ENCODE peak calls at places on chromosomes 3 and 15, in four cellular contexts. X, V, L and R are unnamed samples.

GRCh38 chr3:120244834-120245225 is 40.2 kb downstream of the GPR156 start:
- DNase-seq in X (peak; percentile 7), V (no peak), L (no peak), R (no peak)

GRCh38 chr3:133825969-133826727 is 20.5 kb downstream of the SRPRB start:
- DNase-seq in X (no peak), V (no peak), L (no peak), R (no peak)

GRCh38 chr15:72873379-72874233 is 90.0 kb upstream of the ADPGK start:
- DNase-seq in X (no peak), V (no peak), L (no peak), R (no peak)

GRCh38 chr3:135966349-135966695 is 794 bp downstream of the PPP2R3A start:
- DNase-seq in X (peak; percentile 59), V (no peak), L (no peak), R (no peak)

GRCh38 chr3:126835472-126836219 is 131.6 kb downstream of the CHCHD6 start:
- DNase-seq in X (peak; percentile 59), V (no peak), L (no peak), R (peak; percentile 59)

GRCh38 chr3:105843895-105844500 is 24.8 kb downstream of the CBLB start:
- DNase-seq in X (no peak), V (no peak), L (no peak), R (no peak)

GRCh38 chr15:71060983-71061382 is 54.3 kb upstream of the THSD4 start:
- DNase-seq in X (no peak), V (no peak), L (no peak), R (peak; percentile 65)

GRCh38 chr3:157132341-157132740 is 27.6 kb downstream of the CCNL1 start:
- DNase-seq in X (no peak), V (no peak), L (no peak), R (no peak)

GRCh38 chr3:43262194-43262593 is 24.1 kb upstream of the SNRK start:
- DNase-seq in X (no peak), V (no peak), L (no peak), R (no peak)

GRCh38 chr3:150917941-150918340 is 12.7 kb upstream of the MINDY4B start:
- DNase-seq in X (no peak), V (no peak), L (no peak), R (no peak)

GRCh38 chr3:120350431-120350941 is 1.3 kb upstream of the LRRC58 start:
- DNase-seq in X (peak; percentile 75), V (no peak), L (no peak), R (peak; percentile 67)

GRCh38 chr15:32933241-32933640 is 215.4 kb downstream of the GREM1 start:
- DNase-seq in X (no peak), V (no peak), L (no peak), R (no peak)

GRCh38 chr15:69126054-69126469 is 34.4 kb upstream of the GLCE start:
- DNase-seq in X (peak; percentile 60), V (no peak), L (no peak), R (peak; percentile 39)

DNA sequence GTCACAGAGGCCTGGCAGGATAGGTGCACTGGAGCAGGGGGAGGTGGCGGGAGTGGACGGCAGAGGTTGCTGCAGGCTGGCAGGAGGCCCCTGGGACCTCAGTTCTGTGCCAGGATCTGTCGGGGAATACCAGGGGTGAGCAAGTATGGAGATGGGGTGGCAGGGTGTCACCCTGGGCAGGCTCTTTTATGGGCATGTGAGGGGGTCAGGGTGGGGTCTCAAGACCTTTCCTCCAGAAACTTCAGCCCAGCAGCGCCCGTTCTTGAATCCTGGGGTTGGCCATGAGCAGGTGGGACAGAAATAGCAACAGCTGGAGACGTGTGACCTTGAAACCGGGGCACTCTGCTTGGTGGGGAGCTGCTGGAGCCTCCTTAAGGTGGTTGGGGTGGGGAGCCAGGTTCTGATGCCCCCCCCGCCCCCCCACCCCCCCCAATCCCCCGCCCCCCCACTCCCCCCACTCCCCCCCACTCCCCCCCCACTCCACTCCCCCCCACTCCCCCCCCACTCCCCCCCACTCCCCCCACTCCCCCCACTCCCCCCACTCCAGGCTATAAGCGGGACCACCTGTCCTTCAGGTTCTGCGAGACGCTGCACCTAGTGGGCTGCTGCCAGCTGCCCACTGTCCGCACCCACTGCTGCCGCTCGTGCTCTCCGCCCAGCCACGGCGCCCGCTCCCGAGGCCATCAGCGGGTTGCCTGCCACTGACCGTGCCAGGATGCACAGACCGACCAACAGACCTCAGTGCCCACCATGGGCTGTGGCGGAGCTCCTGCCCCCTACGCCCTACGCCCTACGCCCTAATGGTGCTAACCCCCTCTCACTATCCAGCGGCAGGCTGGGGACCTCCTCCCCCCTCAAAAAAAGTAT is 84.9 kb downstream of the TBC1D2B start:
- DNase-seq in X (no peak), V (no peak), L (no peak), R (no peak)
- H3K27ac ChIP-seq in X (peak overlapping the region; percentile 63), V (no peak overlapping the region), L (no peak overlapping the region), R (no peak overlapping the region)

DNA sequence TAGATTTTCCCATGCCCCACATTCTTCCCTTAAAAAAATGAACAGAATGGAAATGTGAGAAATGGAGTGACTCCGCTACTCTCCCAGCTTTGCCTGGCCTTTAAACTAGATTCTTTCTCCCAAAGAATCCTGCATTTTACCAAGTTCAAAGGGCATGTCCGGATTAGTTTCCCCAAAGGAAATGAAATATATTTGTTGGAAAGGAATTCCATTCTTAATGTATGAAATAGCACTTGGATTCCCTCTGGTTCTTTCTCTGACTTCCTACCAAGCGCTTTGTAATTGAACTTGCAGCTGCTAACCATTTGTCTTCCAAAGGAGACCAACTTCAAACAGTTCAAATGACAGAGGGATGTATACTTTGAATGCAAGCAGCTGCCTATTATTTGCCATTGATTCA is 18.9 kb downstream of the MAP2K1 start:
- DNase-seq in X (no peak), V (no peak), L (no peak), R (peak; percentile 70)
- H3K27ac ChIP-seq in X (no peak overlapping the region), V (no peak overlapping the region), L (no peak overlapping the region), R (no peak overlapping the region)

DNA sequence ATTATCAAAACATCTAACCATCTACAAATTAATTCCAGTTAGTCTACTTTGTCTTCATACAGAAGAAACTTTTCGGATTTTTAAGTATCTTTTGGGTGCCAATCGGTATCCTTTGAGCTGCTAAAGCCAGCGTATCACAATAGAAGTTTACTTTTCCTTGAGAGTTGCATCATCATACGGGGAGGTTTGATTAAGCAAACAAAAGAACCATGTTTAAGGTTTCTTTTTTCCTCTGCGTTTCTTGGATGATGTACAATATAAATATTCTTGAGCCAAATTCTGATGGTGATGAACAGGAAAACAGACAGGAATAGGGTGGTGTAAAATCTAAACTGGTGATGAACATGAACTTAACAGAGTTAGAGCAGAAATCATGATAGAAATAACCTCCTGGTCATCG is 527.9 kb downstream of the FOXP1 start:
- DNase-seq in X (no peak), V (no peak), L (no peak), R (peak; percentile 82)
- H3K27ac ChIP-seq in X (no peak overlapping the region), V (peak overlapping the region; percentile 11), L (no peak overlapping the region), R (peak overlapping the region; percentile 77)

DNA sequence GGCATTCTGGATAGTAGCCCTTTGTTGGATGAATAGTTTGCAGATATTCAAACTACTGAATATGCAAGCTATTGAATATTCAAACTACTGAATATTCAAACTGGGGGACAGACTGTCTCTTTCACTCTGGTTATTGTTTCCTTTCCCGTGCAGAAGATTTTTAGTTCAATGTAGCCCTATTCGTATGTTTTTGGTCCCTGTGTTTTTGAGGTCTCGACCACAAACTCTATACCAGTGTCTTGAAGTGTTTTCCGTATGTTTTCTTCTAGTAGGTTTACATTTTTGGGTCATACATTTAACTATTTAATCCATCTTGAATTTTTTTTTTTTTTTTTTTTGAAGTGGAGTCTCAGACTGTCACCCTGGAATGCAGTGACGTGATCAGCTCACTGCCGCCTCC is 39.5 kb downstream of the CCDC66 start:
- DNase-seq in X (no peak), V (peak; percentile 67), L (no peak), R (no peak)
- H3K27ac ChIP-seq in X (no peak overlapping the region), V (no peak overlapping the region), L (no peak overlapping the region), R (no peak overlapping the region)

GRCh38 chr3:13335062-13335461 is 85.1 kb downstream of the NUP210 start:
- DNase-seq in X (no peak), V (no peak), L (no peak), R (no peak)

GRCh38 chr3:13335503-13335902 is 84.6 kb downstream of the NUP210 start:
- DNase-seq in X (no peak), V (no peak), L (peak; percentile 2), R (no peak)

GRCh38 chr3:13332740-13333139 is 87.4 kb downstream of the NUP210 start:
- DNase-seq in X (no peak), V (no peak), L (no peak), R (no peak)

GRCh38 chr3:13332158-13332557 is 88.0 kb downstream of the NUP210 start:
- DNase-seq in X (no peak), V (no peak), L (no peak), R (no peak)

GRCh38 chr3:13333236-13333897 is 86.8 kb downstream of the NUP210 start:
- DNase-seq in X (no peak), V (no peak), L (no peak), R (no peak)
- H3K27ac ChIP-seq in X (no peak overlapping the region), V (no peak overlapping the region), L (no peak overlapping the region), R (no peak overlapping the region)

GRCh38 chr3:61701019-61701418 is 139.6 kb downstream of the PTPRG start:
- DNase-seq in X (no peak), V (no peak), L (no peak), R (no peak)
- H3K27ac ChIP-seq in X (no peak overlapping the region), V (no peak overlapping the region), L (no peak overlapping the region), R (no peak overlapping the region)